ENCODE peak calls at places on chromosomes 7 and 10, in nine cellular contexts. P, Z, G, O, V, N, T, Y and I are unnamed samples.
A peak's percentile ranks its signal among the peaks of the same experiment; 100 is the strongest.

GRCh38 chr7:138861051-138861450 is 63.1 kb upstream of the ATP6V0A4 start:
- DNase-seq in O (no peak), G (no peak), T (no peak), N (no peak), P (no peak), Y (no peak), V (no peak), Z (no peak), I (no peak)

GRCh38 chr10:70174058-70174741 is 3.9 kb upstream of the SAR1A start:
- DNase-seq in Z (no peak), Y (peak; percentile 37), P (no peak), N (no peak), T (no peak), G (peak; percentile 46), O (peak; percentile 81), V (no peak), I (peak; percentile 39)

GRCh38 chr10:88152720-88153119 is 289.3 kb downstream of the PTEN start:
- DNase-seq in G (peak; percentile 98), Y (peak; percentile 99), O (peak; percentile 83), P (peak; percentile 90), N (no peak), V (peak; percentile 78), T (peak; percentile 93), Z (peak; percentile 85), I (peak; percentile 49)

GRCh38 chr10:85612378-85612775 is 754.2 kb downstream of the GRID1 start:
- DNase-seq in V (peak; percentile 22), Y (no peak), P (no peak), N (no peak), O (no peak), T (no peak), Z (no peak), G (no peak), I (peak; percentile 83)

GRCh38 chr10:88401671-88402347 is 181.3 kb downstream of the RNLS start:
- DNase-seq in O (no peak), Z (no peak), V (no peak), G (peak; percentile 60), T (peak; percentile 72), P (peak; percentile 22), Y (peak; percentile 31), N (no peak), I (no peak)

GRCh38 chr10:14397069-14397468 is 66.3 kb upstream of the FRMD4A start:
- DNase-seq in Y (peak; percentile 80), V (peak; percentile 97), Z (no peak), T (peak; percentile 97), G (peak; percentile 98), O (peak; percentile 73), P (peak; percentile 98), N (no peak), I (no peak)

GRCh38 chr10:32171213-32171612 is 115.0 kb upstream of the KIF5B start:
- DNase-seq in P (no peak), T (no peak), N (no peak), O (peak; percentile 79), G (no peak), V (no peak), Y (peak; percentile 72), Z (no peak), I (no peak)

GRCh38 chr7:30476401-30477145 is 2.0 kb downstream of the NOD1 start:
- DNase-seq in P (no peak), Z (no peak), N (no peak), T (no peak), G (no peak), O (peak; percentile 33), Y (no peak), V (no peak), I (no peak)

GRCh38 chr7:77453531-77453930 is 37.4 kb upstream of the GSAP start:
- DNase-seq in G (peak; percentile 84), O (no peak), T (peak; percentile 85), Y (peak; percentile 52), V (no peak), Z (no peak), P (peak; percentile 39), N (no peak), I (no peak)

GRCh38 chr10:132666733-132667612 is 119.0 kb downstream of the NKX6-2 start:
- DNase-seq in G (peak; percentile 33), Y (no peak), N (no peak), O (no peak), V (no peak), P (peak; percentile 23), Z (peak; percentile 77), T (peak; percentile 46), I (no peak)

GRCh38 chr10:132669208-132669861 is 116.6 kb downstream of the NKX6-2 start:
- DNase-seq in V (no peak), N (no peak), Z (no peak), T (no peak), G (no peak), Y (no peak), O (no peak), P (no peak), I (no peak)

GRCh38 chr10:132670546-132670945 is 115.4 kb downstream of the NKX6-2 start:
- DNase-seq in Z (no peak), O (no peak), N (no peak), G (peak; percentile 9), Y (no peak), V (peak; percentile 84), T (no peak), P (no peak), I (no peak)

GRCh38 chr10:132665946-132666732 is 119.8 kb downstream of the NKX6-2 start:
- DNase-seq in V (peak; percentile 81), Y (peak; percentile 92), P (peak; percentile 85), Z (no peak), T (peak; percentile 72), O (peak; percentile 67), G (peak; percentile 97), N (no peak), I (no peak)

GRCh38 chr10:132667613-132668394 is 118.1 kb downstream of the NKX6-2 start:
- DNase-seq in V (no peak), G (peak; percentile 64), P (peak; percentile 34), N (no peak), T (peak; percentile 79), O (no peak), Y (peak; percentile 61), Z (no peak), I (no peak)
- H3K4me3 ChIP-seq in V (peak overlapping the region; percentile 36), G (no peak overlapping the region), P (peak overlapping the region; percentile 39), N (no peak overlapping the region), T (peak overlapping the region; percentile 38), O (no peak overlapping the region), Y (no peak overlapping the region), Z (peak overlapping the region; percentile 36), I (no peak overlapping the region)

GRCh38 chr10:71888623-71889387 is 37.8 kb upstream of the PSAP start:
- DNase-seq in T (peak; percentile 88), O (peak; percentile 81), Z (peak; percentile 85), Y (peak; percentile 84), N (peak; percentile 66), P (peak; percentile 59), G (peak; percentile 79), V (peak; percentile 60), I (peak; percentile 83)

GRCh38 chr10:71893920-71894319 is 42.9 kb upstream of the PSAP start:
- DNase-seq in N (no peak), Y (no peak), V (no peak), O (no peak), T (no peak), Z (peak; percentile 53), G (no peak), P (no peak), I (peak; percentile 98)

GRCh38 chr10:71893258-71893815 is 42.3 kb upstream of the PSAP start:
- DNase-seq in N (no peak), P (no peak), V (no peak), G (no peak), Y (no peak), T (no peak), O (no peak), Z (no peak), I (no peak)

GRCh38 chr10:71889388-71889987 is 38.4 kb upstream of the PSAP start:
- DNase-seq in V (no peak), Z (no peak), O (no peak), N (no peak), P (no peak), T (peak; percentile 15), G (no peak), Y (peak; percentile 24), I (no peak)

DNA sequence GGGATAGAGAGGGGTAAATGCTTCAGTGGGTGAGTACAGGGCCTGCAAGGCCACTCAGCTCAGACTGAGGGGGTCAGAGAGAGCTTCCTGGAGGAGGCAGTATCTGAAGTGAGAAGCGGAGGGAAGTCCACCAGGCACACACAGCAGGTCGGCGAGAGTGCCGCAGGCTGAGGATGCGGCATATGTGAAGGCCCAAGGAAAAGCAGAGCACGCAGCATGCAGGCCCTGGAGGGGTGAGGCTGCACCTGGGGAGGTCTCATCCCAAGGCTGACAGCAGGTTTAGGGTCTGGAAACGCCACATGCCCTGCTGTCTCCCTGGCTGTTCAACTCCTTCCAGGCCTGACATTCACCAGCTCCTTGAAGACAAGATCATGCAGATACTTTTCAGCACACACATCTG is 40.4 kb upstream of the PSAP start:
- DNase-seq in G (no peak), O (no peak), Y (no peak), Z (no peak), N (no peak), P (no peak), V (no peak), T (no peak), I (no peak)
- H3K4me3 ChIP-seq in G (no peak overlapping the region), O (no peak overlapping the region), Y (no peak overlapping the region), Z (no peak overlapping the region), N (no peak overlapping the region), P (no peak overlapping the region), V (no peak overlapping the region), T (no peak overlapping the region), I (no peak overlapping the region)

GRCh38 chr7:5671053-5671452 is 110.4 kb downstream of the RNF216 start:
- DNase-seq in O (no peak), N (no peak), V (no peak), Z (no peak), T (no peak), G (peak; percentile 28), Y (peak; percentile 79), P (no peak), I (no peak)
- H3K4me3 ChIP-seq in O (no peak overlapping the region), N (no peak overlapping the region), V (no peak overlapping the region), Z (no peak overlapping the region), T (no peak overlapping the region), G (no peak overlapping the region), Y (no peak overlapping the region), P (no peak overlapping the region), I (no peak overlapping the region)

DNA sequence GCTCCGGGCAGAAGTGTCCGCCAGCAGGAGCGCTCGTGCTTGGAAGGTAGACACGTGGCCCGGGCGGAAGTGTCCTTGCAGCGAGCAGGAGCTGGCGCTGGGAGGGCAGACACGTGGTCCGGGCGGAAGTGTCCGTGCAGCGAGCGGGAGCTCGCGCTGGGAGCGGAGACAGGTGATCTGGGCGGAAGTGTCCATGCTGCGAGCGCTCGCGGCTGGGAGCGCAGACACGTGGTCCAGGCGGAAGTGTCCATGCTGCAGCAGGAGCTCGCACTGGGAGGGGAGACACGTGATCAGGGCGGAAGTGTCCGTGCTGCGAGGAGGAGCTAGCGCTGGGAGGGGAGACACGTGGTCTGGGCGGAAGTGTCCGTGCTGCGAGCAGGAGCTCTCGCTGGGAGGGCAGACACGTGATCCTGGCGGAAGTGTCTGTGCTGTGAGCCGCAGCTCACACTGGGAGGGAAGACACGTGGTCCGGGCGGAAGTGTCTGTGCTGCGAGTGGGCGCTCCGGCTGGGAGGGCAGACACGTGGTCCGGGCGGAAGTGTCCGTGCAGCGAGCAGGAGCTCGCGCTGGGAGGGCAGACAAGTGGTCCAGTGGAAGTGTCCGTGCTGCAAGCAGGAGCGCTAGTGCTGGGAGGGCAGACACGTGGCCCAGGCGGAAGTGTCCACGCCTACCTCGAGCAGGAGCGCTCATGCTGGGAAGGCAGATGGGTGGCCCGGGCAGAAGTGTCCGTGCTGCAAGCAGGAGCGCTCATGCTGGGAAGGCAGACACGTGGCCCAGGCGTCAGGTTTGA is 41.1 kb upstream of the PRKAR1B start:
- DNase-seq in N (no peak), Y (no peak), V (no peak), Z (peak; percentile 92), P (peak; percentile 92), G (no peak), T (peak; percentile 99), O (no peak), I (no peak)
- H3K4me3 ChIP-seq in N (no peak overlapping the region), Y (no peak overlapping the region), V (no peak overlapping the region), Z (peak overlapping the region; percentile 42), P (peak overlapping the region; percentile 24), G (no peak overlapping the region), T (peak overlapping the region; percentile 49), O (no peak overlapping the region), I (no peak overlapping the region)

GRCh38 chr7:4134631-4135030 is 547.5 kb upstream of the FOXK1 start:
- DNase-seq in P (no peak), G (no peak), T (no peak), Z (no peak), V (no peak), N (no peak), O (no peak), Y (no peak), I (no peak)
- H3K4me3 ChIP-seq in P (no peak overlapping the region), G (no peak overlapping the region), T (no peak overlapping the region), Z (no peak overlapping the region), V (no peak overlapping the region), N (no peak overlapping the region), O (no peak overlapping the region), Y (no peak overlapping the region), I (no peak overlapping the region)